ENCODE peak calls at places on chromosomes 2 and 18, in eight cellular contexts. K is AG04450; D is prostate gland; F is coronary artery; B is astrocyte; V is lung; X is colonic mucosa; R is CD8-positive, alpha-beta T cell. L is an unnamed sample.

GRCh38 chr2:54524236-54524991 is 68.3 kb downstream of the SPTBN1 start:
- DNase-seq in K (no peak), R (no peak), V (peak; percentile 53), D (no peak), F (no peak), B (peak; percentile 92), X (no peak), L (no peak)

GRCh38 chr2:178205853-178206516 is 11.7 kb downstream of the OSBPL6 start:
- DNase-seq in F (no peak), R (no peak), V (no peak), B (peak; percentile 86), K (no peak), D (no peak), X (no peak), L (no peak)

GRCh38 chr2:241948901-241949735 is 79.6 kb downstream of the RTP5 start:
- DNase-seq in V (no peak), X (no peak), K (no peak), B (no peak), R (no peak), D (no peak), F (no peak), L (no peak)

GRCh38 chr18:21489119-21489750 is 111.3 kb downstream of the ESCO1 start:
- DNase-seq in D (peak; percentile 39), X (peak; percentile 49), V (no peak), K (peak; percentile 13), R (peak; percentile 11), F (no peak), B (peak; percentile 12), L (no peak)

GRCh38 chr18:56003009-56003408 is 415.0 kb upstream of the TCF4 start:
- DNase-seq in K (no peak), D (no peak), V (no peak), B (no peak), F (no peak), R (no peak), X (no peak), L (no peak)

GRCh38 chr2:26605195-26605968 is 35.8 kb downstream of the CIB4 start:
- DNase-seq in B (peak; percentile 16), D (peak; percentile 48), K (no peak), V (no peak), X (peak; percentile 45), F (peak; percentile 68), R (peak; percentile 31), L (peak; percentile 80)

GRCh38 chr2:150889141-150889540 is 372.5 kb downstream of the RBM43 start:
- DNase-seq in R (no peak), B (peak; percentile 47), K (no peak), V (no peak), F (no peak), X (no peak), D (no peak), L (no peak)

GRCh38 chr18:13388586-13389490 is 170.3 kb downstream of the LDLRAD4 start:
- DNase-seq in K (no peak), D (no peak), X (no peak), F (peak; percentile 68), B (no peak), V (no peak), R (no peak), L (no peak)

GRCh38 chr2:167972746-167973145 is 274.6 kb downstream of the STK39 start:
- DNase-seq in R (no peak), F (no peak), K (no peak), B (no peak), D (no peak), V (no peak), X (no peak), L (no peak)

GRCh38 chr2:237512774-237513466 is 25.9 kb downstream of the MLPH start:
- DNase-seq in V (peak; percentile 86), X (peak; percentile 88), R (peak; percentile 80), B (peak; percentile 60), F (peak; percentile 80), D (peak; percentile 86), K (peak; percentile 71), L (peak; percentile 94)

GRCh38 chr18:10563886-10564285 is 38.1 kb downstream of the NAPG start:
- DNase-seq in F (no peak), X (no peak), K (no peak), D (peak; percentile 73), V (peak; percentile 23), R (no peak), B (peak; percentile 18), L (no peak)

GRCh38 chr2:200051621-200051945 is 96.2 kb downstream of the MAIP1 start:
- DNase-seq in K (no peak), F (no peak), B (peak; percentile 12), D (no peak), X (no peak), R (no peak), V (no peak), L (no peak)

GRCh38 chr18:9741821-9742541 is 33.9 kb downstream of the RAB31 start:
- DNase-seq in X (no peak), K (no peak), B (no peak), F (peak; percentile 77), D (no peak), R (no peak), V (no peak), L (no peak)

GRCh38 chr18:54647176-54647575 is 56.1 kb downstream of the DYNAP start:
- DNase-seq in X (peak; percentile 36), R (no peak), D (peak; percentile 36), K (no peak), B (peak; percentile 10), V (no peak), F (no peak), L (no peak)

GRCh38 chr18:79498662-79499061 is 102.9 kb downstream of the NFATC1 start:
- DNase-seq in X (no peak), K (no peak), F (no peak), B (no peak), R (no peak), V (no peak), D (no peak), L (peak; percentile 17)

GRCh38 chr2:1744151-1744445 is 217 bp downstream of the PXDN start:
- DNase-seq in B (no peak), K (no peak), D (no peak), R (no peak), X (no peak), V (peak; percentile 28), F (peak; percentile 77), L (peak; percentile 85)

DNA sequence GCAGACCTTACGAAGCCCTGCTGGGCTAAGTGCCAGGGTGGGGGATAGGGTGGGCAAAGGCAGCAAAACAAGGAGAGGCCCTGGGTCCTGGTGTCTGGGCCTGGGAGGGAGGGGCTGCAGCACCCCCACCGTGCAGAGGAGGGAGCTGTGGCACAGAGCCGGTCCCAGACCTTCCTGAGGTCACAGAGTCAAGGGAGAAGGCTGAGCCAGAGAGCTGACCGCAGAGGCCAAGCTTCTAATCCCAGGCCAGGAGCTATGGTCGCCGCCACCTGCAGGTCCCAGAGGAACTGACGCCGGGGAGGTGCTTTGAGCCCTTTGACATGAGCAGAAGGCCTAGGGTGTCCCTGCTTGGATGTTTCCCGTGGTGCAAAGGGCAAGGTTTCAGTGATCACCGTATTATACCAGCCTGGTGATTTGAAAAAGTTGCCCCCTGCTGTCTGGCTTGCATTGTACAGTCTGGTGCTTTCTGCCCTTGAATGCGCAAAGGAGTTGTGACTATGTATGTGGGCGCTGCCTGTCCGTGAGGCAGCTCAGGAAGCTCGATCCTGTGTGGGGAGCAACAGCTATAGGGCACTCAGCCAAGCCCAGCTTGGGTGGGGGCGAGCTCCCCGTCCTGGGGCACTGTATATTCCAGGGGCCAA is 44.3 kb downstream of the EDAR start:
- DNase-seq in R (no peak), D (peak; percentile 43), F (no peak), X (no peak), K (no peak), V (no peak), B (no peak), L (no peak)
- TF ChIP-seq CTCF in R (no peak), D (no peak), F (no peak), X (no peak), K (peak; percentile 20), V (no peak), B (no peak), L (no peak)

GRCh38 chr2:207163815-207164747 is 1.7 kb downstream of the KLF7 start:
- DNase-seq in K (no peak), R (peak; percentile 21), X (peak; percentile 53), V (peak; percentile 62), B (peak; percentile 44), D (peak; percentile 64), F (peak; percentile 87), L (no peak)

GRCh38 chr2:207167129-207167923 is 1.6 kb upstream of the KLF7 start:
- DNase-seq in D (no peak), V (no peak), X (no peak), K (no peak), B (peak; percentile 82), R (no peak), F (no peak), L (no peak)

GRCh38 chr2:207165121-207166038 is at the start of gene KLF7:
- DNase-seq in V (peak; percentile 48), F (no peak), D (peak; percentile 46), R (peak; percentile 61), X (peak; percentile 33), K (no peak), B (peak; percentile 48), L (peak; percentile 85)

GRCh38 chr2:207166039-207166348 is 246 bp upstream of the KLF7 start:
- DNase-seq in R (peak; percentile 90), V (peak; percentile 99), B (peak; percentile 99), K (peak; percentile 99), X (peak; percentile 95), F (peak; percentile 100), D (peak; percentile 99), L (peak; percentile 100)

DNA sequence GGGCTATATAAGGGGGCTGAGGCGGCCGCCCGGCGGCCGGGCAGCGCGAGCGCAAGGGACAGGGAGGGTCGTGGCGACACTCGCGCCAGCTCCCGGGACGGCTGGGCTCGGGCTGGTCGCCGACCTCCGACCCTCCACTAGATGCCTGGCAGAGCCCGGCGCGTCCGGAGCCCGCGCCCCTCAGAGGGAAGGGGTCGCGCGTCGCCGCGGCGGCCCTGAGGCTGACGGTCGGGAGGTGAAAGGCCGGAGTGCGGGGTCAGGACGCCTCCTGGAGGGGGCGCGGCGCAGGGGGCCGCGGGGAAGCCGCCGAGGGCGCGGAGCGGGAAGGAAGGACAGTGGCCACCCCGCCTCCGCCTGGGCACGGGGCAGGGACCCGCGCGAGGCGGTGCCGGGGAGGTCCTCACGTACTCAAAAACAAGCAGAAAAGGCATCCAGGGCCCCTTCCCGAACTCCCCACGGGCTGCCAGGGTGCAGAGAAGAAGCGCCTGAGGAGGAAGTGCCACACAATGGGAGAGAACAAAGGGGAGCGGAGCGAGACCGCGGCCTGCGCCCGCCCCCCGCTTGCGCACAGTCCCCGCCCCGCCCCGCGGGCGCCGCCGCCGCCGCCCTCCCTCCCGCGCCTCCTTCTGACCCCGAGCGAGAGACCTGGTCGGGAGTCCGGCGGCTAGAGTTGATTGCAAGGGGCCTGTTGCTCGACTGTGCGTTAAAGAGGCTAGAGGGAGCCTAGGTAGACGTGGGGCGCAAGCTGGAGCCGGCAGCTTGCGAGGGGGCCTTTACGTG is 791 bp upstream of the KLF7 start:
- DNase-seq in V (peak; percentile 77), X (peak; percentile 72), K (no peak), B (peak; percentile 67), R (peak; percentile 65), D (peak; percentile 67), F (peak; percentile 89), L (peak; percentile 93)
- TF ChIP-seq CTCF in V (no peak), X (peak; percentile 12), K (no peak), B (no peak), R (no peak), D (peak; percentile 9), F (no peak), L (peak; percentile 13)

GRCh38 chr18:62458868-62459716 is 63.7 kb upstream of the ZCCHC2 start:
- DNase-seq in R (no peak), K (no peak), X (no peak), D (no peak), F (no peak), V (peak; percentile 9), B (no peak), L (peak; percentile 53)
- TF ChIP-seq CTCF in R (no peak), K (no peak), X (no peak), D (no peak), F (no peak), V (no peak), B (no peak), L (no peak)

GRCh38 chr2:13616059-13616458 is 899.3 kb downstream of the TRIB2 start:
- DNase-seq in F (no peak), B (no peak), D (no peak), R (no peak), X (no peak), K (no peak), V (no peak), L (no peak)
- TF ChIP-seq CTCF in F (no peak), B (no peak), D (no peak), R (no peak), X (no peak), K (no peak), V (no peak), L (no peak)